ENCODE peak calls at places on chromosomes 7 and 10, in four cellular contexts. E is NCI-H1694 treated with DMSO at 0.1 percent for 48 hours, C is Caki2, Q is left colon. V is an unnamed sample.

GRCh38 chr7:152699101-152699500 is 23.2 kb upstream of the XRCC2 start:
- DNase-seq in Q (no peak), C (no peak), E (no peak), V (no peak)

GRCh38 chr7:72265071-72265470 is 147.1 kb downstream of the CALN1 start:
- DNase-seq in C (no peak), E (no peak), Q (no peak), V (no peak)

GRCh38 chr10:14450041-14450491 is 119.3 kb upstream of the FRMD4A start:
- DNase-seq in C (peak), Q (no peak), E (no peak), V (peak)

GRCh38 chr10:6327906-6328707 is 125.4 kb downstream of the PFKFB3 start:
- DNase-seq in Q (no peak), E (no peak), C (no peak), V (no peak)

GRCh38 chr7:93146465-93147127 is 1.6 kb downstream of the SAMD9L start:
- DNase-seq in C (no peak), Q (no peak), E (no peak), V (no peak)

GRCh38 chr7:154767821-154768415 is 235.0 kb downstream of the PAXIP1 start:
- DNase-seq in C (no peak), E (no peak), Q (no peak), V (no peak)

GRCh38 chr10:112959207-112959838 is 9.3 kb downstream of the TCF7L2 start:
- DNase-seq in E (no peak), C (peak), Q (no peak), V (no peak)

GRCh38 chr10:12721334-12721733 is 280.2 kb downstream of the CCDC3 start:
- DNase-seq in C (no peak), E (no peak), Q (no peak), V (no peak)

GRCh38 chr7:115851291-115851690 is 179.3 kb downstream of the TFEC start:
- DNase-seq in C (peak), E (peak), Q (no peak), V (no peak)

GRCh38 chr7:54615545-54615944 is 73.4 kb downstream of the VSTM2A start:
- DNase-seq in Q (no peak), E (no peak), C (no peak), V (no peak)

GRCh38 chr10:52314007-52314821 is at the start of gene DKK1:
- DNase-seq in C (peak), Q (peak), E (no peak), V (peak)

GRCh38 chr10:103546401-103546800 is 52.9 kb downstream of the NEURL1 start:
- DNase-seq in E (no peak), C (no peak), Q (no peak), V (peak)

GRCh38 chr10:25562547-25562946 is 371.5 kb upstream of the MYO3A start:
- DNase-seq in Q (no peak), C (no peak), E (no peak), V (no peak)

GRCh38 chr7:132380065-132380464 is 196.2 kb downstream of the PLXNA4 start:
- DNase-seq in C (no peak), E (no peak), Q (peak), V (peak)

GRCh38 chr7:99459087-99459486 is 6.9 kb downstream of the ATP5MF start:
- DNase-seq in C (no peak), E (peak), Q (no peak), V (peak)

GRCh38 chr7:1130021-1130990 is 29.7 kb downstream of the ZFAND2A start:
- DNase-seq in Q (no peak), E (no peak), C (no peak), V (no peak)

GRCh38 chr10:55091691-55092328 is 290.8 kb upstream of the PCDH15 start:
- DNase-seq in C (peak), E (no peak), Q (no peak), V (no peak)

GRCh38 chr7:156461881-156462665 is 178.5 kb upstream of the RNF32 start:
- DNase-seq in E (no peak), Q (no peak), C (no peak), V (no peak)

GRCh38 chr10:32957341-32958084 is 517 bp downstream of the ITGB1 start:
- DNase-seq in E (no peak), C (peak), Q (peak), V (peak)

GRCh38 chr7:46461334-46461777 is 540.3 kb upstream of the IGFBP3 start:
- DNase-seq in E (no peak), C (no peak), Q (no peak), V (no peak)

GRCh38 chr7:131896189-131896855 is 339.9 kb upstream of the PODXL start:
- DNase-seq in E (no peak), Q (no peak), C (no peak), V (no peak)

GRCh38 chr10:84205049-84205852 is 10.9 kb downstream of the CDHR1 start:
- DNase-seq in Q (peak), E (peak), C (peak), V (no peak)

GRCh38 chr7:116404389-116404788 is 95.1 kb upstream of the CAV2 start:
- DNase-seq in E (no peak), Q (no peak), C (no peak), V (no peak)

V was measured in pancreas.